ENCODE peak calls at places on chromosomes 13 and 19, in five cellular contexts. X, R, G, F and S are unnamed samples.

GRCh38 chr19:49692102-49692599 is 1.2 kb downstream of the CPT1C start:
- DNase-seq in X (no peak), R (no peak), G (no peak), F (no peak), S (no peak)

GRCh38 chr13:35549481-35549880 is 73.0 kb upstream of the MAB21L1 start:
- DNase-seq in X (peak), R (peak), G (peak), F (no peak), S (peak)

GRCh38 chr13:74229242-74229641 is 95.0 kb upstream of the KLF12 start:
- DNase-seq in X (no peak), R (no peak), G (no peak), F (no peak), S (no peak)

GRCh38 chr19:4423727-4424126 is 21.3 kb downstream of the CHAF1A start:
- DNase-seq in X (no peak), R (no peak), G (no peak), F (no peak), S (no peak)

GRCh38 chr13:110015253-110015652 is 228.9 kb upstream of the IRS2 start:
- DNase-seq in X (no peak), R (peak), G (no peak), F (no peak), S (no peak)

GRCh38 chr19:32406161-32407003 is 812 bp downstream of the DPY19L3 start:
- DNase-seq in X (no peak), R (no peak), G (no peak), F (peak), S (peak)

GRCh38 chr13:95603887-95604533 is 40.5 kb downstream of the DZIP1 start:
- DNase-seq in X (peak), R (peak), G (peak), F (no peak), S (no peak)

GRCh38 chr13:40401911-40402776 is 264.3 kb downstream of the FOXO1 start:
- DNase-seq in X (peak), R (peak), G (peak), F (no peak), S (peak)

GRCh38 chr13:98853791-98854191 is 101.3 kb upstream of the SLC15A1 start:
- DNase-seq in X (no peak), R (peak), G (peak), F (no peak), S (no peak)

GRCh38 chr19:37988758-37989635 is 82.0 kb downstream of the SIPA1L3 start:
- DNase-seq in X (no peak), R (no peak), G (no peak), F (peak), S (no peak)

GRCh38 chr19:41352609-41353465 is 885 bp downstream of the TGFB1 start:
- DNase-seq in X (no peak), R (peak), G (peak), F (peak), S (peak)